ENCODE peak calls at places on chromosomes 5 and 9, in four cellular contexts. One of them, this sample, is unnamed.

GRCh38 chr9:136690841-136691261 is 3.6 kb upstream of the AGPAT2 start:
- DNase-seq in AG10803: no peak
- DNase-seq in stimulated activated CD4-positive, alpha-beta T cell treated with anti-CD3 and anti-CD28 coated beads, Interleukin-4, amount 100 ng/mL, for 1 hour: no peak
- DNase-seq in tibial nerve: no peak
- DNase-seq in this sample: peak

GRCh38 chr5:151469992-151470391 is 22.6 kb downstream of the SLC36A1 start:
- DNase-seq in tibial nerve: no peak
- DNase-seq in AG10803: no peak
- DNase-seq in stimulated activated CD4-positive, alpha-beta T cell treated with anti-CD3 and anti-CD28 coated beads, Interleukin-4, amount 100 ng/mL, for 1 hour: no peak
- DNase-seq in this sample: no peak

GRCh38 chr5:15191012-15191411 is 309.0 kb upstream of the FBXL7 start:
- DNase-seq in tibial nerve: no peak
- DNase-seq in AG10803: peak
- DNase-seq in stimulated activated CD4-positive, alpha-beta T cell treated with anti-CD3 and anti-CD28 coated beads, Interleukin-4, amount 100 ng/mL, for 1 hour: no peak
- DNase-seq in this sample: peak

GRCh38 chr9:100011062-100011681 is 87.6 kb downstream of the ERP44 start:
- DNase-seq in stimulated activated CD4-positive, alpha-beta T cell treated with anti-CD3 and anti-CD28 coated beads, Interleukin-4, amount 100 ng/mL, for 1 hour: peak
- DNase-seq in AG10803: peak
- DNase-seq in tibial nerve: no peak
- DNase-seq in this sample: peak

GRCh38 chr9:121298689-121299112 is 30.7 kb downstream of the GSN start:
- DNase-seq in tibial nerve: peak
- DNase-seq in AG10803: no peak
- DNase-seq in stimulated activated CD4-positive, alpha-beta T cell treated with anti-CD3 and anti-CD28 coated beads, Interleukin-4, amount 100 ng/mL, for 1 hour: no peak
- DNase-seq in this sample: no peak

GRCh38 chr9:126906086-126906485 is 8.5 kb upstream of the RALGPS1 start:
- DNase-seq in AG10803: no peak
- DNase-seq in stimulated activated CD4-positive, alpha-beta T cell treated with anti-CD3 and anti-CD28 coated beads, Interleukin-4, amount 100 ng/mL, for 1 hour: no peak
- DNase-seq in tibial nerve: no peak
- DNase-seq in this sample: no peak

GRCh38 chr9:128715436-128715750 is 8.5 kb downstream of the ZDHHC12 start:
- DNase-seq in stimulated activated CD4-positive, alpha-beta T cell treated with anti-CD3 and anti-CD28 coated beads, Interleukin-4, amount 100 ng/mL, for 1 hour: no peak
- DNase-seq in tibial nerve: no peak
- DNase-seq in AG10803: no peak
- DNase-seq in this sample: no peak

GRCh38 chr9:132209263-132209662 is 47.4 kb downstream of the NTNG2 start:
- DNase-seq in AG10803: no peak
- DNase-seq in tibial nerve: no peak
- DNase-seq in stimulated activated CD4-positive, alpha-beta T cell treated with anti-CD3 and anti-CD28 coated beads, Interleukin-4, amount 100 ng/mL, for 1 hour: no peak
- DNase-seq in this sample: no peak

GRCh38 chr9:68923480-68923879 is 90.4 kb downstream of the PRKACG start:
- DNase-seq in tibial nerve: no peak
- DNase-seq in stimulated activated CD4-positive, alpha-beta T cell treated with anti-CD3 and anti-CD28 coated beads, Interleukin-4, amount 100 ng/mL, for 1 hour: no peak
- DNase-seq in AG10803: no peak
- DNase-seq in this sample: no peak

GRCh38 chr9:30411571-30411970 is 1972.9 kb upstream of the ACO1 start:
- DNase-seq in tibial nerve: no peak
- DNase-seq in AG10803: no peak
- DNase-seq in stimulated activated CD4-positive, alpha-beta T cell treated with anti-CD3 and anti-CD28 coated beads, Interleukin-4, amount 100 ng/mL, for 1 hour: no peak
- DNase-seq in this sample: no peak

GRCh38 chr5:643811-644271 is 31.7 kb downstream of the CEP72 start:
- DNase-seq in AG10803: no peak
- DNase-seq in stimulated activated CD4-positive, alpha-beta T cell treated with anti-CD3 and anti-CD28 coated beads, Interleukin-4, amount 100 ng/mL, for 1 hour: peak
- DNase-seq in tibial nerve: no peak
- DNase-seq in this sample: peak

GRCh38 chr9:127199001-127199791 is 65.4 kb upstream of the GARNL3 start:
- DNase-seq in stimulated activated CD4-positive, alpha-beta T cell treated with anti-CD3 and anti-CD28 coated beads, Interleukin-4, amount 100 ng/mL, for 1 hour: peak
- DNase-seq in AG10803: peak
- DNase-seq in tibial nerve: peak
- DNase-seq in this sample: peak

GRCh38 chr5:98085593-98085992 is 687.9 kb upstream of the RGMB start:
- DNase-seq in AG10803: no peak
- DNase-seq in tibial nerve: no peak
- DNase-seq in stimulated activated CD4-positive, alpha-beta T cell treated with anti-CD3 and anti-CD28 coated beads, Interleukin-4, amount 100 ng/mL, for 1 hour: no peak
- DNase-seq in this sample: no peak

GRCh38 chr5:23385036-23385435 is 122.4 kb upstream of the PRDM9 start:
- DNase-seq in AG10803: no peak
- DNase-seq in tibial nerve: no peak
- DNase-seq in stimulated activated CD4-positive, alpha-beta T cell treated with anti-CD3 and anti-CD28 coated beads, Interleukin-4, amount 100 ng/mL, for 1 hour: no peak
- DNase-seq in this sample: no peak

GRCh38 chr5:160291467-160291866 is 20.9 kb downstream of the CCNJL start:
- DNase-seq in tibial nerve: no peak
- DNase-seq in stimulated activated CD4-positive, alpha-beta T cell treated with anti-CD3 and anti-CD28 coated beads, Interleukin-4, amount 100 ng/mL, for 1 hour: no peak
- DNase-seq in AG10803: no peak
- DNase-seq in this sample: no peak

GRCh38 chr9:133791735-133792649 is 53.8 kb upstream of the SARDH start:
- DNase-seq in tibial nerve: no peak
- DNase-seq in AG10803: no peak
- DNase-seq in stimulated activated CD4-positive, alpha-beta T cell treated with anti-CD3 and anti-CD28 coated beads, Interleukin-4, amount 100 ng/mL, for 1 hour: no peak
- DNase-seq in this sample: no peak

GRCh38 chr9:6672118-6672517 is 26.6 kb upstream of the GLDC start:
- DNase-seq in AG10803: no peak
- DNase-seq in tibial nerve: no peak
- DNase-seq in stimulated activated CD4-positive, alpha-beta T cell treated with anti-CD3 and anti-CD28 coated beads, Interleukin-4, amount 100 ng/mL, for 1 hour: no peak
- DNase-seq in this sample: no peak

GRCh38 chr5:95673076-95673475 is 9.7 kb downstream of the SPATA9 start:
- DNase-seq in tibial nerve: peak
- DNase-seq in stimulated activated CD4-positive, alpha-beta T cell treated with anti-CD3 and anti-CD28 coated beads, Interleukin-4, amount 100 ng/mL, for 1 hour: no peak
- DNase-seq in AG10803: peak
- DNase-seq in this sample: peak

GRCh38 chr5:173764321-173765029 is 123.7 kb upstream of the CPEB4 start:
- DNase-seq in tibial nerve: peak
- DNase-seq in stimulated activated CD4-positive, alpha-beta T cell treated with anti-CD3 and anti-CD28 coated beads, Interleukin-4, amount 100 ng/mL, for 1 hour: no peak
- DNase-seq in AG10803: peak
- DNase-seq in this sample: peak

This sample was measured in fibroblast of villous mesenchyme.